ENCODE peak calls at places on chromosomes 16 and 17, in nine cellular contexts. O, I, W, A, P, Y, D, V and H are unnamed samples.

GRCh38 chr17:2406903-2407790 is 6.3 kb upstream of the MNT start:
- DNase-seq in O (peak; percentile 87), I (peak; percentile 86), W (no peak), A (peak; percentile 99), P (no peak), Y (peak; percentile 98), D (no peak), V (peak; percentile 97), H (no peak)

GRCh38 chr16:4667203-4667983 is 26.0 kb upstream of the NUDT16L1 start:
- DNase-seq in O (no peak), I (no peak), W (no peak), A (no peak), P (no peak), Y (no peak), D (no peak), V (no peak), H (no peak)

GRCh38 chr17:80861892-80862291 is 129.7 kb upstream of the CHMP6 start:
- DNase-seq in O (peak; percentile 81), I (peak; percentile 27), W (no peak), A (peak; percentile 97), P (peak; percentile 62), Y (peak; percentile 98), D (peak; percentile 70), V (peak; percentile 34), H (no peak)

GRCh38 chr17:62950067-62950466 is 16.0 kb upstream of the TANC2 start:
- DNase-seq in O (no peak), I (peak; percentile 87), W (no peak), A (peak; percentile 74), P (no peak), Y (peak; percentile 52), D (no peak), V (peak; percentile 87), H (no peak)

GRCh38 chr16:81937305-81938038 is 73.8 kb downstream of the SDR42E1 start:
- DNase-seq in O (no peak), I (no peak), W (no peak), A (peak; percentile 76), P (no peak), Y (no peak), D (no peak), V (peak; percentile 65), H (peak; percentile 3)

GRCh38 chr17:32926183-32926582 is 1.8 kb upstream of the TMEM98 start:
- DNase-seq in O (no peak), I (no peak), W (no peak), A (no peak), P (no peak), Y (no peak), D (no peak), V (no peak), H (no peak)

GRCh38 chr17:80901319-80901718 is 90.3 kb upstream of the CHMP6 start:
- DNase-seq in O (no peak), I (no peak), W (no peak), A (peak; percentile 89), P (no peak), Y (peak; percentile 90), D (no peak), V (peak; percentile 29), H (peak; percentile 79)

GRCh38 chr16:88306860-88307545 is 75.8 kb upstream of the ZNF469 start:
- DNase-seq in O (no peak), I (peak; percentile 99), W (no peak), A (peak; percentile 37), P (no peak), Y (peak; percentile 68), D (no peak), V (peak; percentile 96), H (no peak)

GRCh38 chr16:30349695-30350094 is 5.4 kb downstream of the CD2BP2 start:
- DNase-seq in O (no peak), I (no peak), W (no peak), A (no peak), P (no peak), Y (no peak), D (peak; percentile 2), V (no peak), H (no peak)

GRCh38 chr17:28744802-28745051 is 916 bp downstream of the TRAF4 start:
- DNase-seq in O (no peak), I (no peak), W (no peak), A (no peak), P (no peak), Y (no peak), D (no peak), V (peak; percentile 30), H (no peak)

GRCh38 chr17:63138713-63139112 is 172.7 kb downstream of the TANC2 start:
- DNase-seq in O (no peak), I (peak; percentile 58), W (no peak), A (peak; percentile 10), P (no peak), Y (no peak), D (no peak), V (no peak), H (no peak)

GRCh38 chr16:85360323-85361277 is 248.3 kb upstream of the CIBAR2 start:
- DNase-seq in O (peak; percentile 79), I (no peak), W (no peak), A (peak; percentile 79), P (no peak), Y (peak; percentile 78), D (no peak), V (no peak), H (no peak)

GRCh38 chr17:78591263-78591671 is 14.1 kb upstream of the DNAH17 start:
- DNase-seq in O (no peak), I (no peak), W (no peak), A (no peak), P (no peak), Y (no peak), D (no peak), V (no peak), H (no peak)

GRCh38 chr16:5502467-5502869 is 404.9 kb upstream of the EEF2KMT start:
- DNase-seq in O (no peak), I (no peak), W (no peak), A (no peak), P (no peak), Y (no peak), D (peak; percentile 47), V (no peak), H (peak; percentile 27)

GRCh38 chr17:67068999-67069398 is 24.6 kb downstream of the CACNG1 start:
- DNase-seq in O (no peak), I (peak; percentile 11), W (no peak), A (no peak), P (no peak), Y (no peak), D (no peak), V (no peak), H (no peak)

GRCh38 chr16:31185339-31185738 is 5.4 kb downstream of the FUS start:
- DNase-seq in O (no peak), I (no peak), W (peak; percentile 47), A (no peak), P (no peak), Y (no peak), D (no peak), V (no peak), H (no peak)

GRCh38 chr17:10210151-10210574 is 11.8 kb upstream of the GAS7 start:
- DNase-seq in O (no peak), I (peak; percentile 78), W (no peak), A (peak; percentile 21), P (no peak), Y (peak; percentile 21), D (no peak), V (no peak), H (no peak)

GRCh38 chr17:74339537-74340195 is 13.6 kb downstream of the KIF19 start:
- DNase-seq in O (no peak), I (no peak), W (no peak), A (no peak), P (no peak), Y (no peak), D (no peak), V (no peak), H (no peak)

GRCh38 chr17:348692-349425 is 3.7 kb downstream of the RPH3AL start:
- DNase-seq in O (peak; percentile 86), I (no peak), W (no peak), A (peak; percentile 74), P (no peak), Y (peak; percentile 71), D (peak; percentile 12), V (no peak), H (no peak)

GRCh38 chr17:348012-348411 is 4.6 kb downstream of the RPH3AL start:
- DNase-seq in O (no peak), I (no peak), W (no peak), A (no peak), P (no peak), Y (no peak), D (no peak), V (no peak), H (no peak)

GRCh38 chr17:351436-351713 is 1.2 kb downstream of the RPH3AL start:
- DNase-seq in O (no peak), I (no peak), W (no peak), A (peak; percentile 92), P (no peak), Y (peak; percentile 62), D (no peak), V (no peak), H (no peak)

GRCh38 chr17:350706-351435 is 1.7 kb downstream of the RPH3AL start:
- DNase-seq in O (peak; percentile 93), I (peak; percentile 79), W (no peak), A (peak; percentile 77), P (no peak), Y (peak; percentile 47), D (no peak), V (peak; percentile 53), H (no peak)

DNA sequence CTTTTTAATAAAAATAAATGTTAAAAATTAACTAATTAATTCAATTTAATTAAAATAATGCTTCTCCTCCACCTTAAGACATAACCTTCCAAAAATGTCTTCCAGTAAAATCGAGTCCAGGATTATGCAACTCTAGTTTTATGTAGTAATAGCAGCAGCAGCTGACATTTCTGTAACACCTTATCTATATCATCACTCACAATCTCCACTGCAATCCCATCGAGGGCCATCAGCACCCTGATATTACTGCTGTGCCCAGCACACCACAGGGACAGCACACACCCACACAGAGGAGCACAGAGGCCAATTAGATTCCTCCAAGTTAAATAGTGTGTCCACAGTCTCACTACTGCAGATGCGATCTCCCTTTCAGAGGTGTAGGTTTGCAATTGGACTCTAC is 2.9 kb downstream of the RPH3AL start:
- DNase-seq in O (no peak), I (no peak), W (no peak), A (no peak), P (no peak), Y (no peak), D (no peak), V (no peak), H (no peak)
- TF ChIP-seq CTCF in O (no peak), I (no peak), W (no peak), A (no peak), P (no peak), Y (no peak), D (no peak), V (no peak), H (no peak)

GRCh38 chr16:70569752-70570151 is 46.1 kb downstream of the SF3B3 start:
- DNase-seq in O (no peak), I (no peak), W (no peak), A (no peak), P (no peak), Y (no peak), D (no peak), V (no peak), H (no peak)
- TF ChIP-seq CTCF in O (no peak), I (no peak), W (no peak), A (no peak), P (no peak), Y (no peak), D (no peak), V (no peak), H (no peak)

GRCh38 chr16:19991614-19992013 is 82.1 kb downstream of the GPR139 start:
- DNase-seq in O (no peak), I (no peak), W (no peak), A (no peak), P (no peak), Y (no peak), D (no peak), V (no peak), H (no peak)
- TF ChIP-seq CTCF in O (no peak), I (no peak), W (no peak), A (no peak), P (no peak), Y (no peak), D (no peak), V (no peak), H (no peak)

GRCh38 chr16:549544-550263 is 10.5 kb upstream of the PRR35 start:
- DNase-seq in O (no peak), I (no peak), W (no peak), A (no peak), P (no peak), Y (no peak), D (no peak), V (no peak), H (no peak)
- TF ChIP-seq CTCF in O (no peak), I (no peak), W (no peak), A (peak; percentile 3), P (no peak), Y (no peak), D (no peak), V (no peak), H (no peak)